ENCODE peak calls at places on chromosome 6, in nine cellular contexts. N is cardiac muscle cell, X is AG09309, J is bronchial epithelial cell, L is lung, D is Panc1, P is mucosa of descending colon, C is SK-N-SH, R is nephron progenitor cell. Z is an unnamed sample.

GRCh38 chr6:159608961-159609673 is 83.9 kb downstream of the SOD2 start:
- DNase-seq in N (peak), X (no peak), J (peak), L (no peak), D (peak), P (peak), C (no peak), R (peak), Z (no peak)

GRCh38 chr6:95517004-95517403 is 60.3 kb upstream of the MANEA start:
- DNase-seq in N (no peak), X (no peak), J (no peak), L (no peak), D (no peak), P (no peak), C (no peak), R (no peak), Z (no peak)

GRCh38 chr6:133707456-133707855 is 181.5 kb upstream of the TCF21 start:
- DNase-seq in N (peak), X (peak), J (peak), L (no peak), D (no peak), P (no peak), C (no peak), R (no peak), Z (no peak)

GRCh38 chr6:100617633-100618348 is 153.1 kb upstream of the SIM1 start:
- DNase-seq in N (no peak), X (peak), J (peak), L (no peak), D (no peak), P (no peak), C (no peak), R (no peak), Z (peak)

GRCh38 chr6:322205-322930 is 30.1 kb downstream of the DUSP22 start:
- DNase-seq in N (no peak), X (no peak), J (no peak), L (no peak), D (peak), P (no peak), C (no peak), R (no peak), Z (no peak)

GRCh38 chr6:20846602-20847028 is 312.4 kb downstream of the CDKAL1 start:
- DNase-seq in N (peak), X (no peak), J (peak), L (no peak), D (no peak), P (no peak), C (no peak), R (no peak), Z (no peak)

GRCh38 chr6:12009904-12010634 is 2.0 kb upstream of the HIVEP1 start:
- DNase-seq in N (peak), X (no peak), J (peak), L (no peak), D (no peak), P (no peak), C (no peak), R (no peak), Z (no peak)

GRCh38 chr6:155270566-155271091 is 6.8 kb downstream of the CLDN20 start:
- DNase-seq in N (no peak), X (no peak), J (no peak), L (no peak), D (no peak), P (no peak), C (no peak), R (peak), Z (no peak)

GRCh38 chr6:168154263-168154917 is 75.4 kb upstream of the FRMD1 start:
- DNase-seq in N (no peak), X (no peak), J (no peak), L (no peak), D (no peak), P (no peak), C (no peak), R (no peak), Z (no peak)

GRCh38 chr6:151240861-151241642 is 1.3 kb downstream of the AKAP12 start:
- DNase-seq in N (peak), X (no peak), J (peak), L (peak), D (no peak), P (peak), C (peak), R (peak), Z (no peak)

GRCh38 chr6:79737172-79737571 is 106.0 kb downstream of the SH3BGRL2 start:
- DNase-seq in N (peak), X (no peak), J (no peak), L (no peak), D (no peak), P (peak), C (peak), R (peak), Z (no peak)

GRCh38 chr6:166477647-166478365 is 95.1 kb upstream of the MPC1 start:
- DNase-seq in N (no peak), X (no peak), J (no peak), L (no peak), D (no peak), P (peak), C (no peak), R (no peak), Z (no peak)

GRCh38 chr6:14880052-14880451 is 365.8 kb upstream of the JARID2 start:
- DNase-seq in N (no peak), X (no peak), J (no peak), L (no peak), D (no peak), P (no peak), C (no peak), R (no peak), Z (no peak)

GRCh38 chr6:143336446-143337152 is 113.9 kb downstream of the ADAT2 start:
- DNase-seq in N (peak), X (no peak), J (peak), L (no peak), D (no peak), P (no peak), C (no peak), R (no peak), Z (no peak)

GRCh38 chr6:93423542-93423941 is 4.2 kb upstream of the EPHA7 start:
- DNase-seq in N (peak), X (no peak), J (peak), L (no peak), D (no peak), P (peak), C (peak), R (peak), Z (no peak)

GRCh38 chr6:88374556-88374955 is 208.4 kb upstream of the CNR1 start:
- DNase-seq in N (no peak), X (no peak), J (no peak), L (no peak), D (no peak), P (no peak), C (no peak), R (no peak), Z (no peak)

GRCh38 chr6:43911625-43912577 is 141.9 kb downstream of the VEGFA start:
- DNase-seq in N (no peak), X (no peak), J (no peak), L (no peak), D (no peak), P (no peak), C (no peak), R (no peak), Z (no peak)

GRCh38 chr6:148854086-148854485 is 107.3 kb downstream of the UST start:
- DNase-seq in N (peak), X (no peak), J (peak), L (no peak), D (no peak), P (no peak), C (no peak), R (no peak), Z (no peak)

GRCh38 chr6:4732691-4733315 is 43.4 kb upstream of the CDYL start:
- DNase-seq in N (peak), X (peak), J (peak), L (peak), D (peak), P (peak), C (peak), R (peak), Z (peak)

GRCh38 chr6:110468696-110469095 is 7.7 kb downstream of the SLC22A16 start:
- DNase-seq in N (no peak), X (no peak), J (no peak), L (no peak), D (no peak), P (no peak), C (no peak), R (no peak), Z (no peak)

GRCh38 chr6:89842228-89842627 is 12.5 kb downstream of the CASP8AP2 start:
- DNase-seq in N (no peak), X (no peak), J (peak), L (no peak), D (no peak), P (no peak), C (no peak), R (no peak), Z (no peak)

GRCh38 chr6:121691126-121691540 is 255.7 kb downstream of the GJA1 start:
- DNase-seq in N (peak), X (no peak), J (no peak), L (no peak), D (no peak), P (no peak), C (no peak), R (no peak), Z (no peak)

GRCh38 chr6:43990627-43991619 is 136.3 kb downstream of the MRPL14 start:
- DNase-seq in N (peak), X (no peak), J (no peak), L (no peak), D (no peak), P (peak), C (peak), R (no peak), Z (no peak)

GRCh38 chr6:104357928-104358327 is 501.8 kb downstream of the HACE1 start:
- DNase-seq in N (no peak), X (no peak), J (no peak), L (no peak), D (no peak), P (peak), C (no peak), R (no peak), Z (no peak)

GRCh38 chr6:29301401-29301800 is at the start of gene OR14J1:
- DNase-seq in N (no peak), X (no peak), J (no peak), L (no peak), D (no peak), P (no peak), C (no peak), R (no peak), Z (no peak)

DNA sequence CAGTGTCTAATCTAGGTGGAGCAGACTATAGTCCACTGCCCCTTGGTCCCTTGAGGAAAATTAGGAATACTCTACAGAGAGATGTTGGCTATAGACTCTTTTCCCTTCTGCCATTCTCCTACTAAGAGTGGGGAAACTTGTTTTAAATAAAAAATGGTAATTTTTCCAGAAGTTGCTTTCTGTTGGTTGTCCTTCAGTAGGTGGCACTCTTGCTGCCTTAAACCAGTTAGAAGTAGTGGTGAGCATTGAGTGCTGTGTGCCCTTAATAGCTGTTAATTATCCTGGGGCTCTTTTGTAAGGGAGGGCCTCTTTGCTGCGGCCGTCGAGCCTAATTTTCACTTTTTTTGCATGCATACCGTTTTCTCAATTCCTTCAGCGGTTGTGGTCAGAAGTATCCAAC is 2.8 kb downstream of the CMTR1 start:
- DNase-seq in N (no peak), X (no peak), J (no peak), L (no peak), D (no peak), P (no peak), C (no peak), R (no peak), Z (no peak)
- TF ChIP-seq CTCF in N (no peak), X (peak), J (no peak), L (no peak), D (peak), P (no peak), C (no peak), R (no peak), Z (peak)

GRCh38 chr6:53547815-53548496 is 3.1 kb upstream of the GCLC start:
- DNase-seq in N (peak), X (peak), J (peak), L (peak), D (peak), P (peak), C (peak), R (peak), Z (peak)
- TF ChIP-seq CTCF in N (no peak), X (no peak), J (peak), L (no peak), D (no peak), P (no peak), C (no peak), R (no peak), Z (peak)

GRCh38 chr6:107198631-107199416 is 83.5 kb upstream of the BEND3 start:
- DNase-seq in N (no peak), X (no peak), J (peak), L (no peak), D (no peak), P (no peak), C (no peak), R (no peak), Z (no peak)
- TF ChIP-seq CTCF in N (no peak), X (no peak), J (no peak), L (no peak), D (no peak), P (no peak), C (no peak), R (no peak), Z (no peak)

DNA sequence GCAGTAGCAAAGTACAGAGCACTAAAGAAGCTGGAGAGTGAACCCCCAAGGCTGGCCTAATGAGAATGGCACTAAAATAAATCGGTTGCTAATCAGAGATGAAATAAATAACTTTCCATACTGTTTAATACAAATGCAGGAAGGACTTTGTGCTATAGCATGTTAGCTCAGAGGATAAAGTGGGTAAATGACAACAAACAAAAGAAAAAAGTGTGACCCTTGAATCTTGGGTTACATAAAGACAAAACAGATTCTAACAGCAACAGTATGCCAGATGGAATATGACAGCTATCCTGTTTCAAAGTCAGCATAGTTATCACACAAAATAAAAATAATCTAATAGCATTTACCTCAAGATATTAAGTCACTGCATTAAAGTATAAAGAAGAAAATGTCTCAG is 622.7 kb downstream of the PHF3 start:
- DNase-seq in N (no peak), X (no peak), J (no peak), L (no peak), D (no peak), P (no peak), C (no peak), R (no peak), Z (no peak)
- TF ChIP-seq CTCF in N (no peak), X (no peak), J (no peak), L (no peak), D (no peak), P (no peak), C (no peak), R (no peak), Z (no peak)

GRCh38 chr6:13814176-13814937 is at the start of gene MCUR1:
- DNase-seq in N (peak), X (no peak), J (peak), L (peak), D (no peak), P (peak), C (peak), R (peak), Z (no peak)
- TF ChIP-seq CTCF in N (peak), X (no peak), J (peak), L (no peak), D (peak), P (no peak), C (peak), R (no peak), Z (no peak)

Z was measured in epithelial cell of proximal tubule.